ENCODE peak calls at places on chromosomes 12 and 14, in ten cellular contexts. J is NCI-H1092 treated with DMSO at 0.1 percent for 48 hours; K is KBM-7; Y is T-helper 2 cell; V is foreskin fibroblast; O is HFFc6; L is GM13976; T is left lung; C is left cardiac atrium; Q is stimulated activated CD4-positive, alpha-beta T cell treated with anti-CD3 and anti-CD28 coated beads, Interleukin-1b, Interleukin-23, amount 100 ng/mL, for 48 hours. D is an unnamed sample.

GRCh38 chr12:19234171-19234704 is 104.7 kb downstream of the PLEKHA5 start:
- DNase-seq in J (peak; percentile 13), K (peak; percentile 54), Y (no peak), V (peak; percentile 50), O (no peak), L (no peak), T (no peak), C (no peak), Q (no peak), D (peak; percentile 32)

GRCh38 chr14:54329082-54329695 is 67.6 kb upstream of the CDKN3 start:
- DNase-seq in J (peak; percentile 79), K (peak; percentile 47), Y (no peak), V (peak; percentile 89), O (peak; percentile 53), L (peak; percentile 43), T (no peak), C (peak; percentile 41), Q (peak; percentile 3), D (peak; percentile 20)

GRCh38 chr12:67068204-67068731 is 200.9 kb upstream of the CAND1 start:
- DNase-seq in J (peak; percentile 34), K (peak; percentile 65), Y (no peak), V (peak; percentile 20), O (no peak), L (peak; percentile 15), T (peak; percentile 51), C (no peak), Q (peak; percentile 4), D (no peak)

GRCh38 chr12:55721601-55722213 is 1.5 kb downstream of the RDH5 start:
- DNase-seq in J (no peak), K (no peak), Y (no peak), V (peak; percentile 37), O (no peak), L (no peak), T (no peak), C (no peak), Q (no peak), D (no peak)

GRCh38 chr14:92382677-92383076 is 59.7 kb downstream of the SLC24A4 start:
- DNase-seq in J (no peak), K (no peak), Y (no peak), V (peak; percentile 37), O (peak; percentile 29), L (no peak), T (no peak), C (no peak), Q (no peak), D (no peak)

GRCh38 chr12:15887043-15887817 is 5.0 kb downstream of the STRAP start:
- DNase-seq in J (no peak), K (no peak), Y (no peak), V (no peak), O (no peak), L (no peak), T (no peak), C (no peak), Q (no peak), D (no peak)

GRCh38 chr12:130423991-130424857 is 86.5 kb downstream of the PIWIL1 start:
- DNase-seq in J (no peak), K (no peak), Y (no peak), V (no peak), O (no peak), L (no peak), T (no peak), C (no peak), Q (no peak), D (no peak)

GRCh38 chr12:55728932-55729591 is at the start of gene CD63:
- DNase-seq in J (peak; percentile 20), K (peak; percentile 69), Y (peak; percentile 40), V (peak; percentile 98), O (peak; percentile 74), L (peak; percentile 97), T (peak; percentile 98), C (peak; percentile 94), Q (peak; percentile 76), D (peak; percentile 70)

GRCh38 chr12:62279058-62279457 is 18.9 kb downstream of the USP15 start:
- DNase-seq in J (no peak), K (no peak), Y (no peak), V (no peak), O (no peak), L (no peak), T (no peak), C (no peak), Q (no peak), D (no peak)

GRCh38 chr12:104282109-104282508 is 21.4 kb upstream of the EID3 start:
- DNase-seq in J (no peak), K (no peak), Y (no peak), V (peak; percentile 60), O (peak; percentile 60), L (no peak), T (no peak), C (no peak), Q (no peak), D (no peak)

GRCh38 chr14:64880382-64881121 is 845 bp upstream of the SPTB start:
- DNase-seq in J (peak; percentile 48), K (peak; percentile 69), Y (peak; percentile 45), V (peak; percentile 47), O (no peak), L (peak; percentile 72), T (peak; percentile 85), C (peak; percentile 46), Q (peak; percentile 41), D (no peak)

GRCh38 chr14:89690139-89690538 is 264.4 kb downstream of the EFCAB11 start:
- DNase-seq in J (no peak), K (no peak), Y (no peak), V (no peak), O (no peak), L (no peak), T (no peak), C (no peak), Q (no peak), D (no peak)

GRCh38 chr12:108254030-108254429 is 85.1 kb downstream of the CMKLR1 start:
- DNase-seq in J (no peak), K (no peak), Y (no peak), V (no peak), O (no peak), L (no peak), T (no peak), C (no peak), Q (no peak), D (no peak)